ENCODE peak calls at places on chromosomes 3 and 15, in seven cellular contexts. R, L, Y, S, X, O and H are unnamed samples.

GRCh38 chr3:54342676-54343075 is 220.3 kb downstream of the CACNA2D3 start:
- DNase-seq in Y (no peak), S (no peak), X (no peak), R (no peak), L (no peak), O (no peak), H (no peak)

GRCh38 chr3:132332082-132332964 is 15.1 kb downstream of the ACP3 start:
- DNase-seq in L (peak; percentile 49), Y (no peak), X (no peak), O (no peak), R (no peak), S (no peak), H (no peak)

GRCh38 chr3:123559040-123559861 is 25.6 kb downstream of the HACD2 start:
- DNase-seq in O (no peak), X (peak; percentile 64), S (no peak), R (peak; percentile 82), Y (no peak), L (peak; percentile 68), H (no peak)

GRCh38 chr3:195249057-195249770 is 21.7 kb downstream of the XXYLT1 start:
- DNase-seq in X (no peak), O (no peak), Y (no peak), S (no peak), R (no peak), L (no peak), H (no peak)

GRCh38 chr3:194000100-194000499 is 135.8 kb upstream of the HES1 start:
- DNase-seq in X (no peak), O (no peak), S (no peak), R (no peak), L (no peak), Y (no peak), H (no peak)

GRCh38 chr15:94029495-94029894 is 201.9 kb upstream of the MCTP2 start:
- DNase-seq in X (peak; percentile 39), R (no peak), Y (no peak), L (no peak), O (no peak), S (no peak), H (peak; percentile 89)

GRCh38 chr3:23751485-23751811 is 54.3 kb upstream of the UBE2E1 start:
- DNase-seq in O (no peak), S (no peak), Y (no peak), L (peak; percentile 79), R (no peak), X (no peak), H (peak; percentile 60)

GRCh38 chr3:60065227-60065868 is 1015.5 kb upstream of the CFAP20DC start:
- DNase-seq in Y (no peak), L (no peak), O (no peak), R (no peak), S (no peak), X (no peak), H (no peak)

GRCh38 chr15:98288091-98288590 is 327.6 kb downstream of the ARRDC4 start:
- DNase-seq in L (no peak), S (no peak), X (no peak), R (no peak), Y (no peak), O (no peak), H (peak; percentile 30)

GRCh38 chr15:46413799-46414198 is 779.0 kb downstream of the SQOR start:
- DNase-seq in O (no peak), Y (no peak), S (no peak), R (no peak), L (no peak), X (peak; percentile 19), H (no peak)

GRCh38 chr3:23232016-23232415 is 28.9 kb downstream of the UBE2E2 start:
- DNase-seq in R (no peak), S (no peak), X (no peak), L (peak; percentile 36), O (no peak), Y (no peak), H (no peak)

GRCh38 chr3:45547202-45547701 is 47.3 kb upstream of the LIMD1 start:
- DNase-seq in X (no peak), S (peak; percentile 79), O (no peak), R (no peak), Y (no peak), L (no peak), H (no peak)

GRCh38 chr15:63086967-63087366 is 34.7 kb upstream of the LACTB start:
- DNase-seq in L (no peak), Y (no peak), X (no peak), S (no peak), O (no peak), R (no peak), H (no peak)

GRCh38 chr3:134038716-134039115 is 9.0 kb upstream of the SLCO2A1 start:
- DNase-seq in S (no peak), O (no peak), Y (no peak), X (no peak), L (no peak), R (peak; percentile 56), H (no peak)

GRCh38 chr3:4693620-4694019 is 200.5 kb downstream of the ITPR1 start:
- DNase-seq in L (no peak), O (no peak), X (no peak), Y (no peak), R (no peak), S (no peak), H (no peak)

GRCh38 chr3:32856355-32856889 is 38.6 kb downstream of the TRIM71 start:
- DNase-seq in O (no peak), Y (no peak), S (no peak), R (no peak), L (no peak), X (no peak), H (no peak)

GRCh38 chr15:74291101-74292071 is 55.3 kb downstream of the CCDC33 start:
- DNase-seq in R (peak; percentile 91), Y (peak; percentile 77), S (peak; percentile 71), L (peak; percentile 94), X (peak; percentile 68), O (peak; percentile 82), H (peak; percentile 74)

GRCh38 chr15:64112904-64113303 is 17.1 kb downstream of the SNX1 start:
- DNase-seq in Y (no peak), O (no peak), S (no peak), X (peak; percentile 52), R (no peak), L (peak; percentile 72), H (no peak)

GRCh38 chr15:52162876-52163275 is 28.3 kb downstream of the GNB5 start:
- DNase-seq in L (no peak), X (no peak), R (no peak), Y (no peak), O (no peak), S (no peak), H (no peak)

GRCh38 chr3:39420537-39420936 is 14.0 kb downstream of the RPSA start:
- DNase-seq in O (no peak), R (no peak), L (no peak), Y (no peak), S (no peak), X (no peak), H (no peak)

GRCh38 chr3:39427506-39427905 is 21.0 kb downstream of the RPSA start:
- DNase-seq in R (no peak), L (no peak), X (no peak), O (no peak), S (no peak), Y (no peak), H (no peak)

GRCh38 chr3:39426321-39426720 is 19.8 kb downstream of the RPSA start:
- DNase-seq in L (no peak), X (no peak), O (no peak), Y (no peak), R (no peak), S (no peak), H (no peak)

GRCh38 chr3:39419697-39420293 is 13.3 kb downstream of the RPSA start:
- DNase-seq in R (no peak), X (no peak), S (no peak), L (no peak), O (no peak), Y (no peak), H (no peak)

DNA sequence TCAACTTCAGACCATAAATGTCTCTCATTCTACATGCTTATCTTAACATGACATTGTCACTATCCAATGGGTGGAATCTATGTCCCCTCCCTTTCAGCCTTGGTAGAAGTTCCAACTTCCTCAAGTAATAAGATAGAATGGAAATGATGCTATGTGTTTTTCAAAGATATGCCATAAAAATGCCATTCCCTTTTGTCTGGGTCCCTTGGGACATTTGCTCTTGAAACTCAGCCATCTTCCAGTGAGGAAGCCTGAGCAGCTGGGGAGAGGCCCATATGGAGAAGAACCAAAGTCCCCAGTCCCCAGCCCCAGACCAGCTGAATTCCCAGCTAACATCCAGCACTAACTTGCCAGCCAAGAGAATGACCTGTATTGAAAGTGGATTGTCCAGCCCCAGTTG is 17.1 kb downstream of the RPSA start:
- DNase-seq in L (no peak), S (no peak), R (no peak), O (no peak), Y (no peak), X (no peak), H (no peak)
- H3K27ac ChIP-seq in L (no peak overlapping the region), S (no peak overlapping the region), R (no peak overlapping the region), O (no peak overlapping the region), Y (no peak overlapping the region), X (no peak overlapping the region), H (no peak overlapping the region)

GRCh38 chr3:11510001-11510760 is 133.5 kb downstream of the VGLL4 start:
- DNase-seq in S (no peak), R (no peak), X (no peak), L (peak; percentile 45), O (peak; percentile 37), Y (no peak), H (no peak)
- H3K4me3 ChIP-seq in S (no peak overlapping the region), R (no peak overlapping the region), X (no peak overlapping the region), L (no peak overlapping the region), O (peak overlapping the region; percentile 13), Y (no peak overlapping the region), H (no peak overlapping the region)

GRCh38 chr3:183064475-183064874 is 34.8 kb downstream of the MCCC1 start:
- DNase-seq in X (no peak), S (no peak), O (no peak), R (no peak), L (no peak), Y (no peak), H (no peak)

GRCh38 chr3:183073839-183074615 is 25.3 kb downstream of the MCCC1 start:
- DNase-seq in L (peak; percentile 34), O (no peak), X (peak; percentile 41), R (no peak), S (no peak), Y (no peak), H (peak; percentile 4)

GRCh38 chr3:183074881-183075280 is 24.4 kb downstream of the MCCC1 start:
- DNase-seq in R (no peak), O (no peak), Y (no peak), X (no peak), S (no peak), L (no peak), H (no peak)

GRCh38 chr3:183070892-183071291 is 28.4 kb downstream of the MCCC1 start:
- DNase-seq in L (no peak), X (no peak), S (no peak), R (no peak), Y (no peak), O (no peak), H (no peak)

DNA sequence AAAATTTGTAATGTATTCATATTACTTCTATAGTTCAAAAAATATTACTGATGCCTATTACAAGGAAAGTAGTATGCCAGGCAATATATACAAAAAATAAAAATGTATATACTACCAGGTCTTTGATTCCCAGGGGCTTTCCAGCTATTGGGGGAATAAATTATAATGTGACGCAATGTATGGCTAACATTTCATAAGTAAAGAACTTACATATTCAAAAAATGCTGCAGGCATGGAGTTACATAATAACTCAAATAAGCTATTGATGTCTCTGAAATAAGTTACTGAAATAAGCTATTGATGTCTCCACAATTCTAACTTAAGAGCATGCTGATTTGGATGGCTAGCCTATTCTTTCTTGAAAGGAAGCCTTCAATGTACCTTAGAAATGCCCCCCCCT is 30.2 kb downstream of the MCCC1 start:
- DNase-seq in R (no peak), S (no peak), X (no peak), O (no peak), Y (no peak), L (no peak), H (no peak)
- H3K36me3 ChIP-seq in R (peaks cover 4% of the 10 kb centered on the region), S (peaks cover 19% of the 10 kb centered on the region), X (peaks cover 7% of the 10 kb centered on the region), O (peaks cover 61% of the 10 kb centered on the region), Y (no peaks in the 10 kb centered on the region), L (peaks cover 11% of the 10 kb centered on the region), H (peaks cover 30% of the 10 kb centered on the region)

GRCh38 chr3:51686056-51686455 is 15.0 kb downstream of the TEX264 start:
- DNase-seq in R (no peak), S (no peak), O (no peak), Y (no peak), X (no peak), L (no peak), H (no peak)
- H3K27ac ChIP-seq in R (no peak overlapping the region), S (no peak overlapping the region), O (peak overlapping the region; percentile 89), Y (peak overlapping the region; percentile 39), X (no peak overlapping the region), L (peak overlapping the region; percentile 90), H (no peak overlapping the region)